ENCODE peak calls at places on chromosomes 6 and 20, in seven cellular contexts. B is HL-60, A is suprapubic skin, D is GM12892, Q is GM23338, C is spleen, M is transverse colon. R is an unnamed sample.

GRCh38 chr6:7104752-7105151 is 3.0 kb upstream of the RREB1 start:
- DNase-seq in Q (no peak), M (no peak), A (no peak), C (no peak), B (no peak), D (no peak), R (no peak)

GRCh38 chr20:49566401-49566800 is 1.5 kb downstream of the PTGIS start:
- DNase-seq in Q (no peak), C (no peak), D (no peak), A (no peak), B (no peak), M (no peak), R (no peak)

GRCh38 chr20:57693670-57694329 is 16.0 kb downstream of the PMEPA1 start:
- DNase-seq in B (no peak), D (no peak), Q (no peak), A (no peak), M (no peak), C (no peak), R (no peak)

GRCh38 chr6:14966902-14967711 is 278.8 kb upstream of the JARID2 start:
- DNase-seq in C (no peak), M (no peak), Q (no peak), B (no peak), D (no peak), A (no peak), R (no peak)

GRCh38 chr6:150881911-150882481 is 16.5 kb downstream of the MTHFD1L start:
- DNase-seq in B (no peak), D (no peak), M (no peak), Q (no peak), A (peak; percentile 68), C (no peak), R (peak; percentile 69)

GRCh38 chr6:113855500-113856010 is 1.6 kb upstream of the MARCKS start:
- DNase-seq in A (peak; percentile 65), M (peak; percentile 28), B (no peak), Q (peak; percentile 58), D (no peak), C (peak; percentile 85), R (peak; percentile 75)

GRCh38 chr6:16511048-16511660 is 250.1 kb downstream of the ATXN1 start:
- DNase-seq in A (no peak), C (no peak), B (no peak), Q (peak; percentile 62), M (no peak), D (no peak), R (no peak)

GRCh38 chr6:40930045-40930444 is 109.0 kb downstream of the UNC5CL start:
- DNase-seq in M (no peak), B (no peak), A (no peak), Q (no peak), D (no peak), C (no peak), R (no peak)

GRCh38 chr6:28258877-28259777 is at the start of gene NKAPL:
- DNase-seq in Q (peak; percentile 61), D (no peak), B (no peak), C (peak; percentile 89), M (peak; percentile 66), A (peak; percentile 86), R (peak; percentile 93)

GRCh38 chr6:70136996-70137395 is 165.9 kb downstream of the COL9A1 start:
- DNase-seq in D (no peak), Q (no peak), C (no peak), B (no peak), M (no peak), A (no peak), R (no peak)

GRCh38 chr6:41536884-41537347 is 9.3 kb upstream of the FOXP4 start:
- DNase-seq in D (no peak), C (no peak), M (peak; percentile 82), B (peak; percentile 50), A (no peak), Q (no peak), R (no peak)

GRCh38 chr20:38127920-38128528 is 37.0 kb downstream of the TGM2 start:
- DNase-seq in B (no peak), D (no peak), M (no peak), Q (no peak), C (peak; percentile 32), A (no peak), R (peak; percentile 27)

GRCh38 chr20:38126146-38126912 is 38.7 kb downstream of the TGM2 start:
- DNase-seq in C (peak; percentile 56), D (no peak), A (no peak), B (no peak), Q (no peak), M (no peak), R (peak; percentile 64)

GRCh38 chr20:38123021-38123587 is 42.0 kb downstream of the TGM2 start:
- DNase-seq in Q (peak; percentile 21), M (no peak), A (no peak), B (no peak), C (peak; percentile 10), D (no peak), R (peak; percentile 44)

GRCh38 chr20:38127011-38127621 is 38.0 kb downstream of the TGM2 start:
- DNase-seq in C (peak; percentile 29), M (no peak), Q (no peak), B (no peak), A (peak; percentile 24), D (no peak), R (peak; percentile 73)

GRCh38 chr20:38125157-38126056 is 39.7 kb downstream of the TGM2 start:
- DNase-seq in B (no peak), M (peak; percentile 65), C (peak; percentile 52), D (no peak), A (no peak), Q (no peak), R (peak; percentile 79)
- TF ChIP-seq POLR2AphosphoS5 in B (no peak), M (peak; percentile 13), C (peak; percentile 55), D (no peak), A (no peak), Q (no peak), R (peak; percentile 42)

GRCh38 chr6:138492871-138493270 is 6.4 kb downstream of the NHSL1 start:
- DNase-seq in A (no peak), B (no peak), Q (no peak), M (no peak), C (no peak), D (no peak), R (no peak)
- TF ChIP-seq POLR2AphosphoS5 in A (no peak), B (no peak), Q (no peak), M (no peak), C (no peak), D (no peak), R (no peak)

GRCh38 chr20:46690219-46691111 is 1.2 kb upstream of the TP53RK start:
- DNase-seq in C (no peak), A (no peak), D (no peak), M (no peak), Q (no peak), B (no peak), R (peak; percentile 1)

GRCh38 chr20:46698788-46699187 is 9.5 kb upstream of the TP53RK start:
- DNase-seq in B (no peak), C (no peak), A (no peak), M (no peak), Q (peak; percentile 52), D (no peak), R (no peak)

GRCh38 chr20:46695888-46696287 is 6.6 kb upstream of the TP53RK start:
- DNase-seq in D (no peak), A (no peak), B (no peak), Q (no peak), C (no peak), M (no peak), R (no peak)

GRCh38 chr20:46696791-46697279 is 7.6 kb upstream of the TP53RK start:
- DNase-seq in B (no peak), C (no peak), Q (no peak), A (peak; percentile 22), M (no peak), D (no peak), R (peak; percentile 33)

GRCh38 chr20:46694484-46694883 is 5.2 kb upstream of the TP53RK start:
- DNase-seq in B (no peak), D (no peak), M (no peak), A (no peak), C (no peak), Q (no peak), R (peak; percentile 7)
- TF ChIP-seq POLR2AphosphoS5 in B (no peak), D (no peak), M (no peak), A (no peak), C (no peak), Q (no peak), R (no peak)

GRCh38 chr6:116385462-116385807 is 14.7 kb downstream of the DSE start:
- DNase-seq in M (no peak), Q (no peak), C (no peak), D (no peak), A (no peak), B (no peak), R (no peak)

GRCh38 chr6:116387374-116387773 is 16.6 kb downstream of the DSE start:
- DNase-seq in D (no peak), C (no peak), A (no peak), M (no peak), B (no peak), Q (no peak), R (no peak)

GRCh38 chr6:116385911-116386310 is 15.2 kb downstream of the DSE start:
- DNase-seq in A (no peak), M (no peak), C (no peak), Q (no peak), D (no peak), B (no peak), R (no peak)

GRCh38 chr6:116384727-116385461 is 14.1 kb downstream of the DSE start:
- DNase-seq in Q (no peak), M (no peak), C (no peak), B (no peak), D (no peak), A (no peak), R (no peak)

DNA sequence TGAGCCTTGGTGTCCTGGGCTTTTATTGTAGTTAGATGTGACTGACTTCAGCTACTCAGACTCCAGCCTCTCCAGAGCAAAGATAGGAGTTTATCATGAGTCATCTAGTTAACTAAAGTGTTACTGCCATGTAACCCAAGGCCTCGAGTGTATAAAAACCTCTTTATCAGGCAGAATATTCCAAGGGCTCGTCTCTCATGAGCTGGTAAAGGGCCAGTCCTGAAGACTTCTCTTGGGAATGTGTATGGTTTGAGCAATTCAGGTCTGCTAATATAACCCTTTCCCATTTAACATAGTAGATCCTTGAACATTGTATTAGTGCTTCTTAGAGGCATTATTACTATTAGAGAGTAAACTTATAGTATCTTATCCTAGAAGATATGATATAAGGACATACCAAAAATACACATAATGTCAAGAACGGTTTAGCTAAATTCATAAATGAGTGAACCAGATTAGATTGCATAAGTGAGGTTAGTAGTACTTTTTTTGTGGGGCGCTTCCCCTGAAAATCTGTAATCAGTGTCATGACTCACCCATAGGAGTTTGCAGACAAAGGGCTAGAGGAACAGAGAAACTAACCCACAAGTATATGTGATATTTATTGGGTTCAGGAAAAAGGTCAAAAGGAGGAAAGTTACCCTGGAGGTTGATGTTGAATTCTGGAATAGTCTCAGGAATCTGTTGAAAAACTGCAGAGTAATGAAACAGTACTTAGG is 16.0 kb downstream of the DSE start:
- DNase-seq in C (no peak), A (no peak), M (no peak), Q (no peak), D (no peak), B (no peak), R (no peak)
- TF ChIP-seq POLR2AphosphoS5 in C (no peak), A (no peak), M (no peak), Q (no peak), D (no peak), B (no peak), R (no peak)